ENCODE peak calls at places on chromosome 19, in eight cellular contexts. W is breast epithelium, B is GM12892, G is suprapubic skin, A is ovary, P is transverse colon, M is GM12891, V is Peyer's patch. L is an unnamed sample.

GRCh38 chr19:18593367-18594095 is 4.9 kb downstream of the REX1BD start:
- DNase-seq in A (no peak), W (no peak), M (no peak), P (no peak), V (no peak), G (no peak), B (no peak), L (no peak)

GRCh38 chr19:35206379-35206778 is 22.2 kb downstream of the FAM187B start:
- DNase-seq in V (peak; percentile 77), W (no peak), G (no peak), P (peak; percentile 46), B (no peak), A (no peak), M (no peak), L (no peak)

GRCh38 chr19:39825531-39826076 is 8.4 kb downstream of the DYRK1B start:
- DNase-seq in A (no peak), G (no peak), W (no peak), V (no peak), P (no peak), B (no peak), M (no peak), L (no peak)

GRCh38 chr19:719636-720377 is 11.1 kb downstream of the PALM start:
- DNase-seq in V (no peak), P (no peak), A (peak; percentile 76), W (no peak), G (no peak), M (no peak), B (no peak), L (no peak)

GRCh38 chr19:36771275-36772231 is 1.1 kb downstream of the ZNF850 start:
- DNase-seq in M (peak; percentile 24), W (peak; percentile 73), V (peak; percentile 25), B (peak; percentile 34), P (peak; percentile 36), A (peak; percentile 89), G (peak; percentile 70), L (peak; percentile 95)

GRCh38 chr19:54662730-54663129 is at the start of gene LILRB4:
- DNase-seq in P (peak; percentile 32), A (no peak), V (no peak), G (no peak), W (no peak), B (peak; percentile 46), M (peak; percentile 56), L (no peak)

GRCh38 chr19:1360126-1360817 is 23.4 kb upstream of the NDUFS7 start:
- DNase-seq in P (no peak), M (no peak), G (no peak), B (no peak), V (no peak), A (no peak), W (no peak), L (no peak)

GRCh38 chr19:41871573-41872383 is 5.3 kb upstream of the CD79A start:
- DNase-seq in A (no peak), G (no peak), W (no peak), B (peak; percentile 81), M (peak; percentile 75), P (peak; percentile 78), V (peak; percentile 89), L (no peak)

GRCh38 chr19:10749435-10750384 is 31.8 kb downstream of the DNM2 start:
- DNase-seq in P (peak; percentile 84), G (no peak), V (no peak), M (no peak), A (no peak), B (no peak), W (no peak), L (no peak)

GRCh38 chr19:18991468-18991867 is 41.8 kb downstream of the SUGP2 start:
- DNase-seq in G (no peak), B (no peak), M (no peak), V (no peak), P (no peak), A (no peak), W (no peak), L (no peak)

DNA sequence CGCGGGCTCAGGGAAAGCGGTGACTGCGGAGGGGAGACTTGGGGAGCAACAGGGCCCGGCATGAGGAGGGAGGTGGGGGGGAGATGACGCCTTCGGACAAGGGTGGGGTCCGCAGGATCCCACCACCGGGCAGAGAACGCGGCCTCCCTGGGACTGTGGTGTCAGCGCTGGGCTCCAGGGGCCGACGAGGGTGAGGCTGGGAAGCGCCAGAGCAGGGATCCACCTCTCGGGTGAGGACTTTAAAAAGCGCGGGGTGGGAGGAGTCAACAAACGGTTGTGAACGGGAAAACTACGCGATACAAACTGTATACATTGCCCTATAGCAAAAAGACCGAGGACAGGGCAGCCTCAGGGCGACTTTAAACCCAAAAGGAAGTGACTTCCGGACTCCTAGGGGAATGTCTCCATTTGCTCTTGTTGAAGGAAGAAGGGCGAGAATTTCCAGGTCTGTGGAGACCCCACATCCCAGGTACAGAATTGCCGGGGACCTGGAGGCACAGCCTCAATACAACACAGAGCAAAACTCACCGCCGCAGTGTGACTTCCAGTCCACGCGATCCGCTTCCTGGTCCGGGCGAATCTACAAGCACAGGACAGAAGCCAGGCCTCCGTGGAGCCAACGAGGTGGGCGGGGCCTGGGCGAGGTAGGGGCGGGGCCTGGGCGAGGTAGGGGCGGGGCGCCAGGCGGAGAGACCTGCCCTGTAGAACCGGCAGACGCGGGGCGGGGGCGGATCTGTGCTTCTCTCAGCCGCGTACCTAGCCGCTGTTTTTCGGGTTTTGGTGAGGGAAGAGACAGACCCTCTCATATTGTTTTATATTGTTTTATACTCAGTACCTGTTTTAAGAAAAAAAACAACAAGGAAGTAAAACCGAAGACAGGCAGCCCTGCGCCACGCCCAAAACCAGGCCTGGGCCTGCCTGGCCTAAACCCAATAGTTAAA is at the start of gene ZNF888:
- DNase-seq in W (peak; percentile 93), G (peak; percentile 94), M (peak; percentile 83), P (peak; percentile 95), V (peak; percentile 92), B (peak; percentile 81), A (peak; percentile 90), L (peak; percentile 93)
- TF ChIP-seq POLR2A in W (peak; percentile 39), G (no peak), M (peak; percentile 68), P (peak; percentile 82), V (peak; percentile 70), B (peak; percentile 68), A (peak; percentile 23), L (peak; percentile 82)

DNA sequence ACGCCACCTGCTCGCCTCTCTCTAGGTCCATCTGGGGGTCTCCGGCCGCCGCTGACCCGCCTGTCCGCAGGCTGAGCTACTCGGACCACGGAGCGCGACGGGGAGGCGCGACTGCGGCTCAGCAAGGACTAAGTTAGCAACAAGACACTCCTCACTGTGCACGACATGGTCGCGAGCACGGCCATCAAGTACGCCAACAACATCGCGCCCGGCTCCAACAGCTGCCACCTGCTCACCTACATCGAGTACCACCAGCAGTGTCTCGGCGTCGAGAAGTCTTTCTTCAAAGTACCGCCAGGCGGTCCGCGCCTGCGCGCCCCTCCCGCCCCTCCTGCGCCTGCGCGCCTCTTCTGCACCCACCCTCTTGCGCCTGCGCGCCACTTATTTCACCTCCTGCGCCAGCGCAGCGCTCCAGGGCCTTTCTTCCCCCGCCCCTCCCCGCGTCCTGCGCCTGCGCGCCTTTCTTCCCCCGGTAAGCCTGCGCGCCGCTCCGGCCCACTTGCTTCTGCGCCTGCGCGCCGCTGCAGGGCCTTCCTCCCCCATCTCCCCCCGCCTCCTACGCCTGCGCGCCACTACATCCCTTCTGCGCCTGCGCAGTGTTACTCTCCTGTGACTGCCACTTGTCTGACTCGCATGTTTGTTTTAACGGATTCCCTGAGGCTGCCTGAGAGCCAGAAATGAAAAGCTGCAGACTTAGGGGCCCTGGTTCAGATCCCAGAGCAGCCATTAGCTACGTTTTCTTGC is 63.9 kb downstream of the ACSBG2 start:
- DNase-seq in V (peak; percentile 96), A (peak; percentile 99), B (peak; percentile 99), G (peak; percentile 99), W (peak; percentile 98), M (peak; percentile 95), P (peak; percentile 100), L (peak; percentile 100)
- TF ChIP-seq POLR2A in V (peak; percentile 16), A (no peak), B (peak; percentile 78), G (no peak), W (no peak), M (peak; percentile 72), P (no peak), L (peak; percentile 62)

GRCh38 chr19:3403489-3404323 is 37.3 kb downstream of the NFIC start:
- DNase-seq in W (peak; percentile 89), P (peak; percentile 80), M (no peak), V (peak; percentile 39), G (peak; percentile 94), A (peak; percentile 97), B (no peak), L (no peak)
- TF ChIP-seq POLR2A in W (no peak), P (no peak), M (no peak), V (no peak), G (no peak), A (peak; percentile 54), B (no peak), L (no peak)

DNA sequence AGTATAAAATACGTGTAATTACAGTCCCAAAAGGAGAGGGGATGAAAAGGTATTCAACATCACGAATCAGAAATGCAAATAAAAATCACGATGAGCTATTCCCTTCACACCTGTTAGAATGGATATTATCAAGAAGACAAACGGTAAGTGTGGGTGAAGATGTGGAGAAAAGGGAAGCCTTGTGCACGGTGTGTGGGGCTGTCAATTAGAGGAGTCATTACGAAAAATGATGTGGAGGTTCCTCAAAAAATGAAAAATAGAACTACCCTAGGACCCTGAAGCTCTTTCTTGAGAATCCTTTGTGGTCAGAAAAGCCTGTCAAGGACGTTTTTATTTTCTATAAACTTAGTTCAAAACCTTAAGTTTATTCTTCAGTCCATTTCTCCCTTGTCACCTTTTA is 19.4 kb downstream of the NLRP11 start:
- DNase-seq in G (no peak), P (no peak), W (no peak), V (no peak), B (no peak), M (no peak), A (no peak), L (no peak)
- TF ChIP-seq POLR2A in G (no peak), P (no peak), W (no peak), V (no peak), B (no peak), M (no peak), A (no peak), L (no peak)

L was measured in erythroblast.